ENCODE peak calls at places on chromosomes 13 and 19, in seven cellular contexts. One of them, this sample, is unnamed.

GRCh38 chr13:38636756-38637155 is 50.1 kb upstream of the FREM2 start:
- DNase-seq in tibial nerve: no peak
- DNase-seq in A549: no peak
- DNase-seq in hippocampal formation: no peak
- DNase-seq in stimulated activated CD8-positive, alpha-beta memory T cell treated with anti-CD3 and anti-CD28 coated beads, Interleukin-15, amount 100 ng/mL, for 1 hour: no peak
- DNase-seq in iPS-NIHi11: peak; percentile 19
- DNase-seq in astrocyte of the cerebellum: no peak
- DNase-seq in this sample: no peak

GRCh38 chr19:391726-392374 is 17.1 kb downstream of the C2CD4C start:
- DNase-seq in A549: no peak
- DNase-seq in tibial nerve: no peak
- DNase-seq in stimulated activated CD8-positive, alpha-beta memory T cell treated with anti-CD3 and anti-CD28 coated beads, Interleukin-15, amount 100 ng/mL, for 1 hour: no peak
- DNase-seq in hippocampal formation: no peak
- DNase-seq in iPS-NIHi11: no peak
- DNase-seq in astrocyte of the cerebellum: no peak
- DNase-seq in this sample: no peak

GRCh38 chr13:108426893-108427292 is 157.4 kb downstream of the TNFSF13B start:
- DNase-seq in hippocampal formation: no peak
- DNase-seq in tibial nerve: no peak
- DNase-seq in stimulated activated CD8-positive, alpha-beta memory T cell treated with anti-CD3 and anti-CD28 coated beads, Interleukin-15, amount 100 ng/mL, for 1 hour: no peak
- DNase-seq in astrocyte of the cerebellum: no peak
- DNase-seq in iPS-NIHi11: no peak
- DNase-seq in A549: no peak
- DNase-seq in this sample: no peak

GRCh38 chr19:46487802-46488445 is 7.7 kb downstream of the PNMA8B start:
- DNase-seq in astrocyte of the cerebellum: no peak
- DNase-seq in A549: peak; percentile 86
- DNase-seq in iPS-NIHi11: peak; percentile 86
- DNase-seq in tibial nerve: peak; percentile 80
- DNase-seq in hippocampal formation: peak; percentile 68
- DNase-seq in stimulated activated CD8-positive, alpha-beta memory T cell treated with anti-CD3 and anti-CD28 coated beads, Interleukin-15, amount 100 ng/mL, for 1 hour: peak; percentile 73
- DNase-seq in this sample: peak; percentile 78

GRCh38 chr19:20999731-21000352 is 20.6 kb upstream of the ZNF430 start:
- DNase-seq in A549: no peak
- DNase-seq in astrocyte of the cerebellum: peak; percentile 55
- DNase-seq in stimulated activated CD8-positive, alpha-beta memory T cell treated with anti-CD3 and anti-CD28 coated beads, Interleukin-15, amount 100 ng/mL, for 1 hour: peak; percentile 63
- DNase-seq in hippocampal formation: peak; percentile 88
- DNase-seq in iPS-NIHi11: peak; percentile 91
- DNase-seq in tibial nerve: peak; percentile 64
- DNase-seq in this sample: peak; percentile 97

GRCh38 chr19:4673726-4674125 is 3.6 kb upstream of the MYDGF start:
- DNase-seq in tibial nerve: no peak
- DNase-seq in hippocampal formation: no peak
- DNase-seq in astrocyte of the cerebellum: no peak
- DNase-seq in iPS-NIHi11: no peak
- DNase-seq in stimulated activated CD8-positive, alpha-beta memory T cell treated with anti-CD3 and anti-CD28 coated beads, Interleukin-15, amount 100 ng/mL, for 1 hour: no peak
- DNase-seq in A549: no peak
- DNase-seq in this sample: no peak

GRCh38 chr19:4730740-4731171 is 7.1 kb upstream of the DPP9 start:
- DNase-seq in A549: peak; percentile 31
- DNase-seq in astrocyte of the cerebellum: no peak
- DNase-seq in iPS-NIHi11: peak; percentile 58
- DNase-seq in stimulated activated CD8-positive, alpha-beta memory T cell treated with anti-CD3 and anti-CD28 coated beads, Interleukin-15, amount 100 ng/mL, for 1 hour: peak; percentile 27
- DNase-seq in tibial nerve: no peak
- DNase-seq in hippocampal formation: no peak
- DNase-seq in this sample: no peak

GRCh38 chr13:99228737-99229691 is 28.4 kb downstream of the UBAC2 start:
- DNase-seq in iPS-NIHi11: no peak
- DNase-seq in A549: no peak
- DNase-seq in astrocyte of the cerebellum: peak; percentile 73
- DNase-seq in stimulated activated CD8-positive, alpha-beta memory T cell treated with anti-CD3 and anti-CD28 coated beads, Interleukin-15, amount 100 ng/mL, for 1 hour: no peak
- DNase-seq in tibial nerve: no peak
- DNase-seq in hippocampal formation: no peak
- DNase-seq in this sample: no peak

GRCh38 chr13:98853791-98854191 is 101.3 kb upstream of the SLC15A1 start:
- DNase-seq in stimulated activated CD8-positive, alpha-beta memory T cell treated with anti-CD3 and anti-CD28 coated beads, Interleukin-15, amount 100 ng/mL, for 1 hour: no peak
- DNase-seq in iPS-NIHi11: no peak
- DNase-seq in astrocyte of the cerebellum: peak; percentile 47
- DNase-seq in A549: no peak
- DNase-seq in tibial nerve: no peak
- DNase-seq in hippocampal formation: no peak
- DNase-seq in this sample: no peak

GRCh38 chr19:27740396-27740795 is 1472.6 kb downstream of the UQCRFS1 start:
- DNase-seq in astrocyte of the cerebellum: no peak
- DNase-seq in A549: no peak
- DNase-seq in stimulated activated CD8-positive, alpha-beta memory T cell treated with anti-CD3 and anti-CD28 coated beads, Interleukin-15, amount 100 ng/mL, for 1 hour: no peak
- DNase-seq in hippocampal formation: no peak
- DNase-seq in tibial nerve: no peak
- DNase-seq in iPS-NIHi11: no peak
- DNase-seq in this sample: no peak

GRCh38 chr13:30908416-30908980 is 2.4 kb downstream of the MEDAG start:
- DNase-seq in stimulated activated CD8-positive, alpha-beta memory T cell treated with anti-CD3 and anti-CD28 coated beads, Interleukin-15, amount 100 ng/mL, for 1 hour: no peak
- DNase-seq in hippocampal formation: no peak
- DNase-seq in A549: no peak
- DNase-seq in iPS-NIHi11: no peak
- DNase-seq in astrocyte of the cerebellum: no peak
- DNase-seq in tibial nerve: peak; percentile 55
- DNase-seq in this sample: no peak

GRCh38 chr13:109790951-109791605 is 4.7 kb upstream of the IRS2 start:
- DNase-seq in A549: no peak
- DNase-seq in stimulated activated CD8-positive, alpha-beta memory T cell treated with anti-CD3 and anti-CD28 coated beads, Interleukin-15, amount 100 ng/mL, for 1 hour: no peak
- DNase-seq in hippocampal formation: peak; percentile 48
- DNase-seq in astrocyte of the cerebellum: no peak
- DNase-seq in tibial nerve: peak; percentile 41
- DNase-seq in iPS-NIHi11: no peak
- DNase-seq in this sample: peak; percentile 82

GRCh38 chr19:35342430-35342829 is 5.3 kb upstream of the FFAR1 start:
- DNase-seq in A549: no peak
- DNase-seq in astrocyte of the cerebellum: no peak
- DNase-seq in iPS-NIHi11: peak; percentile 36
- DNase-seq in stimulated activated CD8-positive, alpha-beta memory T cell treated with anti-CD3 and anti-CD28 coated beads, Interleukin-15, amount 100 ng/mL, for 1 hour: no peak
- DNase-seq in hippocampal formation: no peak
- DNase-seq in tibial nerve: no peak
- DNase-seq in this sample: no peak

GRCh38 chr13:98406475-98406874 is 170.4 kb downstream of the STK24 start:
- DNase-seq in A549: no peak
- DNase-seq in tibial nerve: no peak
- DNase-seq in stimulated activated CD8-positive, alpha-beta memory T cell treated with anti-CD3 and anti-CD28 coated beads, Interleukin-15, amount 100 ng/mL, for 1 hour: no peak
- DNase-seq in hippocampal formation: no peak
- DNase-seq in astrocyte of the cerebellum: no peak
- DNase-seq in iPS-NIHi11: no peak
- DNase-seq in this sample: no peak

GRCh38 chr13:78054152-78054551 is 135.5 kb upstream of the EDNRB start:
- DNase-seq in tibial nerve: no peak
- DNase-seq in astrocyte of the cerebellum: peak; percentile 5
- DNase-seq in iPS-NIHi11: no peak
- DNase-seq in hippocampal formation: no peak
- DNase-seq in stimulated activated CD8-positive, alpha-beta memory T cell treated with anti-CD3 and anti-CD28 coated beads, Interleukin-15, amount 100 ng/mL, for 1 hour: no peak
- DNase-seq in A549: no peak
- DNase-seq in this sample: peak; percentile 51

GRCh38 chr13:102597029-102598015 is 536 bp downstream of the TPP2 start:
- DNase-seq in tibial nerve: no peak
- DNase-seq in iPS-NIHi11: peak; percentile 13
- DNase-seq in hippocampal formation: peak; percentile 16
- DNase-seq in astrocyte of the cerebellum: peak; percentile 27
- DNase-seq in stimulated activated CD8-positive, alpha-beta memory T cell treated with anti-CD3 and anti-CD28 coated beads, Interleukin-15, amount 100 ng/mL, for 1 hour: no peak
- DNase-seq in A549: no peak
- DNase-seq in this sample: no peak

GRCh38 chr19:7868671-7869452 is 5.3 kb downstream of the PRR36 start:
- DNase-seq in stimulated activated CD8-positive, alpha-beta memory T cell treated with anti-CD3 and anti-CD28 coated beads, Interleukin-15, amount 100 ng/mL, for 1 hour: peak; percentile 51
- DNase-seq in astrocyte of the cerebellum: no peak
- DNase-seq in tibial nerve: peak; percentile 20
- DNase-seq in hippocampal formation: peak; percentile 53
- DNase-seq in A549: peak; percentile 83
- DNase-seq in iPS-NIHi11: peak; percentile 76
- DNase-seq in this sample: peak; percentile 62

GRCh38 chr19:36849701-36850645 is 703 bp upstream of the ZNF345 start:
- DNase-seq in stimulated activated CD8-positive, alpha-beta memory T cell treated with anti-CD3 and anti-CD28 coated beads, Interleukin-15, amount 100 ng/mL, for 1 hour: peak; percentile 75
- DNase-seq in hippocampal formation: peak; percentile 88
- DNase-seq in iPS-NIHi11: peak; percentile 87
- DNase-seq in tibial nerve: peak; percentile 87
- DNase-seq in A549: no peak
- DNase-seq in astrocyte of the cerebellum: peak; percentile 76
- DNase-seq in this sample: peak; percentile 94

GRCh38 chr13:73722120-73722519 is 412.1 kb downstream of the KLF12 start:
- DNase-seq in astrocyte of the cerebellum: peak; percentile 42
- DNase-seq in tibial nerve: no peak
- DNase-seq in A549: no peak
- DNase-seq in iPS-NIHi11: no peak
- DNase-seq in hippocampal formation: no peak
- DNase-seq in stimulated activated CD8-positive, alpha-beta memory T cell treated with anti-CD3 and anti-CD28 coated beads, Interleukin-15, amount 100 ng/mL, for 1 hour: no peak
- DNase-seq in this sample: peak; percentile 21

GRCh38 chr13:72126424-72126823 is 259.4 kb upstream of the DACH1 start:
- DNase-seq in astrocyte of the cerebellum: no peak
- DNase-seq in hippocampal formation: no peak
- DNase-seq in stimulated activated CD8-positive, alpha-beta memory T cell treated with anti-CD3 and anti-CD28 coated beads, Interleukin-15, amount 100 ng/mL, for 1 hour: no peak
- DNase-seq in A549: no peak
- DNase-seq in tibial nerve: no peak
- DNase-seq in iPS-NIHi11: no peak
- DNase-seq in this sample: no peak

GRCh38 chr19:54189020-54189667 is at the start of gene MBOAT7:
- DNase-seq in tibial nerve: no peak
- DNase-seq in astrocyte of the cerebellum: no peak
- DNase-seq in iPS-NIHi11: peak; percentile 88
- DNase-seq in hippocampal formation: no peak
- DNase-seq in stimulated activated CD8-positive, alpha-beta memory T cell treated with anti-CD3 and anti-CD28 coated beads, Interleukin-15, amount 100 ng/mL, for 1 hour: no peak
- DNase-seq in A549: no peak
- DNase-seq in this sample: no peak

GRCh38 chr13:98988782-98989181 is 10.9 kb upstream of the DOCK9 start:
- DNase-seq in stimulated activated CD8-positive, alpha-beta memory T cell treated with anti-CD3 and anti-CD28 coated beads, Interleukin-15, amount 100 ng/mL, for 1 hour: no peak
- DNase-seq in astrocyte of the cerebellum: no peak
- DNase-seq in iPS-NIHi11: no peak
- DNase-seq in tibial nerve: no peak
- DNase-seq in hippocampal formation: no peak
- DNase-seq in A549: no peak
- DNase-seq in this sample: no peak

GRCh38 chr19:34676697-34677385 is at the start of gene SCGB2B2:
- DNase-seq in hippocampal formation: peak; percentile 94
- DNase-seq in stimulated activated CD8-positive, alpha-beta memory T cell treated with anti-CD3 and anti-CD28 coated beads, Interleukin-15, amount 100 ng/mL, for 1 hour: no peak
- DNase-seq in astrocyte of the cerebellum: no peak
- DNase-seq in tibial nerve: no peak
- DNase-seq in iPS-NIHi11: peak; percentile 76
- DNase-seq in A549: peak; percentile 90
- DNase-seq in this sample: peak; percentile 94

GRCh38 chr19:47512183-47512947 is 2.5 kb downstream of the NAPA start:
- DNase-seq in stimulated activated CD8-positive, alpha-beta memory T cell treated with anti-CD3 and anti-CD28 coated beads, Interleukin-15, amount 100 ng/mL, for 1 hour: no peak
- DNase-seq in tibial nerve: peak; percentile 63
- DNase-seq in iPS-NIHi11: no peak
- DNase-seq in hippocampal formation: no peak
- DNase-seq in astrocyte of the cerebellum: no peak
- DNase-seq in A549: no peak
- DNase-seq in this sample: no peak

GRCh38 chr19:32146664-32147063 is 198.7 kb upstream of the ZNF507 start:
- DNase-seq in astrocyte of the cerebellum: no peak
- DNase-seq in tibial nerve: no peak
- DNase-seq in hippocampal formation: no peak
- DNase-seq in iPS-NIHi11: no peak
- DNase-seq in stimulated activated CD8-positive, alpha-beta memory T cell treated with anti-CD3 and anti-CD28 coated beads, Interleukin-15, amount 100 ng/mL, for 1 hour: no peak
- DNase-seq in A549: no peak
- DNase-seq in this sample: no peak

GRCh38 chr13:21077360-21078353 is 16.3 kb upstream of the LATS2 start:
- DNase-seq in A549: no peak
- DNase-seq in astrocyte of the cerebellum: no peak
- DNase-seq in hippocampal formation: no peak
- DNase-seq in iPS-NIHi11: no peak
- DNase-seq in tibial nerve: no peak
- DNase-seq in stimulated activated CD8-positive, alpha-beta memory T cell treated with anti-CD3 and anti-CD28 coated beads, Interleukin-15, amount 100 ng/mL, for 1 hour: no peak
- DNase-seq in this sample: no peak

GRCh38 chr19:13847900-13848677 is 28.8 kb upstream of the NANOS3 start:
- DNase-seq in tibial nerve: no peak
- DNase-seq in hippocampal formation: no peak
- DNase-seq in stimulated activated CD8-positive, alpha-beta memory T cell treated with anti-CD3 and anti-CD28 coated beads, Interleukin-15, amount 100 ng/mL, for 1 hour: no peak
- DNase-seq in astrocyte of the cerebellum: no peak
- DNase-seq in iPS-NIHi11: no peak
- DNase-seq in A549: no peak
- DNase-seq in this sample: no peak

GRCh38 chr13:91211548-91211947 is 135.9 kb upstream of the MIR17HG start:
- DNase-seq in iPS-NIHi11: no peak
- DNase-seq in tibial nerve: no peak
- DNase-seq in astrocyte of the cerebellum: no peak
- DNase-seq in A549: no peak
- DNase-seq in hippocampal formation: no peak
- DNase-seq in stimulated activated CD8-positive, alpha-beta memory T cell treated with anti-CD3 and anti-CD28 coated beads, Interleukin-15, amount 100 ng/mL, for 1 hour: no peak
- DNase-seq in this sample: no peak

GRCh38 chr13:48801255-48801654 is 147.5 kb downstream of the CYSLTR2 start:
- DNase-seq in tibial nerve: no peak
- DNase-seq in iPS-NIHi11: no peak
- DNase-seq in astrocyte of the cerebellum: no peak
- DNase-seq in hippocampal formation: no peak
- DNase-seq in stimulated activated CD8-positive, alpha-beta memory T cell treated with anti-CD3 and anti-CD28 coated beads, Interleukin-15, amount 100 ng/mL, for 1 hour: no peak
- DNase-seq in A549: no peak
- DNase-seq in this sample: no peak

GRCh38 chr13:77810891-77811290 is 107.7 kb downstream of the EDNRB start:
- DNase-seq in iPS-NIHi11: no peak
- DNase-seq in A549: no peak
- DNase-seq in hippocampal formation: no peak
- DNase-seq in stimulated activated CD8-positive, alpha-beta memory T cell treated with anti-CD3 and anti-CD28 coated beads, Interleukin-15, amount 100 ng/mL, for 1 hour: no peak
- DNase-seq in astrocyte of the cerebellum: no peak
- DNase-seq in tibial nerve: no peak
- DNase-seq in this sample: no peak

GRCh38 chr13:101309014-101309619 is 107.2 kb downstream of the NALCN start:
- DNase-seq in A549: no peak
- DNase-seq in tibial nerve: no peak
- DNase-seq in astrocyte of the cerebellum: peak; percentile 59
- DNase-seq in hippocampal formation: no peak
- DNase-seq in iPS-NIHi11: no peak
- DNase-seq in stimulated activated CD8-positive, alpha-beta memory T cell treated with anti-CD3 and anti-CD28 coated beads, Interleukin-15, amount 100 ng/mL, for 1 hour: no peak
- DNase-seq in this sample: no peak

GRCh38 chr13:107208889-107209288 is 641.0 kb upstream of the ARGLU1 start:
- DNase-seq in A549: no peak
- DNase-seq in stimulated activated CD8-positive, alpha-beta memory T cell treated with anti-CD3 and anti-CD28 coated beads, Interleukin-15, amount 100 ng/mL, for 1 hour: no peak
- DNase-seq in tibial nerve: no peak
- DNase-seq in hippocampal formation: no peak
- DNase-seq in iPS-NIHi11: no peak
- DNase-seq in astrocyte of the cerebellum: no peak
- DNase-seq in this sample: no peak

GRCh38 chr13:75812751-75813181 is 176.6 kb downstream of the LMO7 start:
- DNase-seq in A549: no peak
- DNase-seq in astrocyte of the cerebellum: no peak
- DNase-seq in hippocampal formation: no peak
- DNase-seq in tibial nerve: no peak
- DNase-seq in stimulated activated CD8-positive, alpha-beta memory T cell treated with anti-CD3 and anti-CD28 coated beads, Interleukin-15, amount 100 ng/mL, for 1 hour: no peak
- DNase-seq in iPS-NIHi11: no peak
- DNase-seq in this sample: no peak

GRCh38 chr19:3983936-3984583 is 1.2 kb downstream of the EEF2 start:
- DNase-seq in A549: no peak
- DNase-seq in stimulated activated CD8-positive, alpha-beta memory T cell treated with anti-CD3 and anti-CD28 coated beads, Interleukin-15, amount 100 ng/mL, for 1 hour: no peak
- DNase-seq in tibial nerve: no peak
- DNase-seq in astrocyte of the cerebellum: no peak
- DNase-seq in iPS-NIHi11: no peak
- DNase-seq in hippocampal formation: no peak
- DNase-seq in this sample: peak; percentile 13

GRCh38 chr13:59266478-59267063 is 897.2 kb downstream of the DIAPH3 start:
- DNase-seq in astrocyte of the cerebellum: no peak
- DNase-seq in A549: no peak
- DNase-seq in hippocampal formation: no peak
- DNase-seq in tibial nerve: no peak
- DNase-seq in iPS-NIHi11: no peak
- DNase-seq in stimulated activated CD8-positive, alpha-beta memory T cell treated with anti-CD3 and anti-CD28 coated beads, Interleukin-15, amount 100 ng/mL, for 1 hour: no peak
- DNase-seq in this sample: no peak